ENCODE peak calls at places on chromosomes 13 and 19, in four cellular contexts. K is HEK293T, N is K562, F is HepG2. T is an unnamed sample.

GRCh38 chr13:110555601-110556223 is 5.8 kb downstream of the RAB20 start:
- DNase-seq in K (no peak), F (peak; percentile 84), N (no peak), T (no peak)

GRCh38 chr19:4042731-4043082 is 24.0 kb downstream of the ZBTB7A start:
- DNase-seq in F (no peak), N (no peak), K (no peak), T (no peak)

GRCh38 chr13:50365683-50366391 is 350.6 kb downstream of the KCNRG start:
- DNase-seq in F (peak; percentile 61), K (no peak), N (no peak), T (no peak)

GRCh38 chr13:30216111-30216510 is 91.2 kb downstream of the KATNAL1 start:
- DNase-seq in K (peak; percentile 40), N (no peak), F (peak; percentile 5), T (peak; percentile 16)

GRCh38 chr13:27878274-27878673 is 41.5 kb upstream of the PDX1 start:
- DNase-seq in K (no peak), F (no peak), N (no peak), T (no peak)

GRCh38 chr19:18514800-18515682 is 6.8 kb downstream of the ELL start:
- DNase-seq in K (no peak), N (no peak), F (peak; percentile 99), T (no peak)

GRCh38 chr19:658916-659839 is 3.8 kb downstream of the RNF126 start:
- DNase-seq in F (no peak), K (no peak), N (no peak), T (no peak)

GRCh38 chr13:46527237-46527636 is 25.7 kb upstream of the LRCH1 start:
- DNase-seq in K (no peak), N (no peak), F (no peak), T (no peak)

GRCh38 chr13:56424246-56424645 is 716.5 kb upstream of the PRR20A start:
- DNase-seq in F (no peak), N (no peak), K (no peak), T (no peak)

GRCh38 chr19:10118960-10119359 is 739 bp downstream of the EIF3G start:
- DNase-seq in N (no peak), K (no peak), F (no peak), T (no peak)

GRCh38 chr13:38628554-38628953 is 58.3 kb upstream of the FREM2 start:
- DNase-seq in K (no peak), N (no peak), F (no peak), T (no peak)

GRCh38 chr13:51419015-51419636 is 33.7 kb downstream of the INTS6 start:
- DNase-seq in N (no peak), F (no peak), K (no peak), T (no peak)

GRCh38 chr19:28424041-28424440 is 788.9 kb downstream of the UQCRFS1 start:
- DNase-seq in N (no peak), K (no peak), F (no peak), T (peak; percentile 58)

GRCh38 chr19:39557791-39558622 is 18.0 kb upstream of the EID2 start:
- DNase-seq in F (peak; percentile 58), K (peak; percentile 29), N (no peak), T (no peak)

GRCh38 chr13:75788494-75788991 is 152.4 kb downstream of the LMO7 start:
- DNase-seq in N (no peak), K (no peak), F (no peak), T (no peak)

GRCh38 chr13:75785130-75785529 is 149.0 kb downstream of the LMO7 start:
- DNase-seq in F (no peak), K (no peak), N (no peak), T (no peak)

GRCh38 chr13:75789451-75790197 is 153.5 kb downstream of the LMO7 start:
- DNase-seq in N (no peak), K (no peak), F (no peak), T (no peak)

GRCh38 chr13:75790198-75790970 is 154.3 kb downstream of the LMO7 start:
- DNase-seq in F (no peak), N (no peak), K (no peak), T (no peak)

DNA sequence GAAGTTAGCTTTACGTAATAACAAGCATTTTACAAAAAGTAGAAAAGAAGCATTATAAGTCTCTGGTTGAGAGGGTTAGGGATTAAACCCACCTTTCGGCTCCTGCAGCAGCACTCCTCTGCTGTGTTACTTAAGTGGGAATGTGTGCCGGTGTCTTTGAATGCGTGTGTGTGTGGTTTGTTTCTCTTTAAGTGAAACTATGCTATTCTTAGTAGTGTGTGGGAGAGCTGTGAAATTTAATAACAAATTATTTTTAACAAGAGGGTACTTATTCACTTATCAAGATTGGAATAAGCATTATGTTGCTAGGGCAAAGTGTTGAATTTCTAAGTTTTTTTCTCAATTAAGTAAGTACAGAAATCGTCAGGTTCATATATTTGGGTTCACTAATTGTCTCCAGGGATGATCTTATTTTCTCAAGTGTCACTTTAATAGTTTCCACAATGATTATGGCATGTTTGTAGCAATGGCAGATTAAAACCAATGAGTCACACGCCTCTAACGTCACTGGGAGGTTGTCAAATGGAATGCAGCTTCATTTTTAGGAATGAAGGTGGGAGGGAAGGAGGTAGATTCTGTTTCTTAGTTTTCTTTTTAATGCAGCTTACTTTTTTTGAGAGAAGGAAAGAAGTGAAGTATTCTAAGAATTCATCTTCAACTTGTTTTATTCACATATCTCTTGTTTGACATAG is 151.3 kb downstream of the LMO7 start:
- DNase-seq in F (no peak), N (no peak), K (no peak), T (no peak)
- TF ChIP-seq ELF4 in F (no peak), N (no peak), K (no peak), T (no peak)

GRCh38 chr19:53389591-53390377 is 5.2 kb upstream of the ZNF765 start:
- DNase-seq in K (no peak), F (no peak), N (peak; percentile 44), T (peak; percentile 96)

GRCh38 chr19:53388904-53389303 is 6.0 kb upstream of the ZNF765 start:
- DNase-seq in F (no peak), K (no peak), N (no peak), T (no peak)

GRCh38 chr19:53394974-53395839 is at the start of gene ZNF765:
- DNase-seq in F (peak; percentile 79), N (peak; percentile 93), K (peak; percentile 88), T (peak; percentile 96)

DNA sequence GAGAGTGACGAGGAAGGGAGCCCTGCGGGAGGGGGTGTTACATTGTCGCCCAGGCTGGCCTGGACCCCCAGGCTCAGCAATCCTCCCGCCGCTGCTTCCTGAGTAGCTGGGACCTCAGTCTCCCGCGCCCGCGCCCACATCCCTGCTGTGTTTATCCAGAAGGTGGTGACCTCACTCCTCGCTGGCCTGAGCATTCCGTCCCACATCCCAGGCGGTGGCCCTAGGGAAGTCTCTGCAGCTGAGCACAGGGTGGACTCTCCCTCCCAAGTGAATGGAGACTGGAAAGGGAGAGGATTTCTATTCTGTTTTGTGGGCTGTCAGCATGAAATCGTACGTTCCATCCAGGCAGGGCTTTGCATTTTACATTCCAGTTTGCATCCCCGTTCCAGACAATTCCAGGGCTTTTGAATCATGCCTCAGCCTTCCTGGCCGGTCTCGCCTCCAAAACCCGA is 401 bp upstream of the ZNF765 start:
- DNase-seq in K (peak; percentile 5), N (no peak), F (peak; percentile 48), T (peak; percentile 66)
- TF ChIP-seq ELF4 in K (no peak), N (no peak), F (no peak), T (no peak)

DNA sequence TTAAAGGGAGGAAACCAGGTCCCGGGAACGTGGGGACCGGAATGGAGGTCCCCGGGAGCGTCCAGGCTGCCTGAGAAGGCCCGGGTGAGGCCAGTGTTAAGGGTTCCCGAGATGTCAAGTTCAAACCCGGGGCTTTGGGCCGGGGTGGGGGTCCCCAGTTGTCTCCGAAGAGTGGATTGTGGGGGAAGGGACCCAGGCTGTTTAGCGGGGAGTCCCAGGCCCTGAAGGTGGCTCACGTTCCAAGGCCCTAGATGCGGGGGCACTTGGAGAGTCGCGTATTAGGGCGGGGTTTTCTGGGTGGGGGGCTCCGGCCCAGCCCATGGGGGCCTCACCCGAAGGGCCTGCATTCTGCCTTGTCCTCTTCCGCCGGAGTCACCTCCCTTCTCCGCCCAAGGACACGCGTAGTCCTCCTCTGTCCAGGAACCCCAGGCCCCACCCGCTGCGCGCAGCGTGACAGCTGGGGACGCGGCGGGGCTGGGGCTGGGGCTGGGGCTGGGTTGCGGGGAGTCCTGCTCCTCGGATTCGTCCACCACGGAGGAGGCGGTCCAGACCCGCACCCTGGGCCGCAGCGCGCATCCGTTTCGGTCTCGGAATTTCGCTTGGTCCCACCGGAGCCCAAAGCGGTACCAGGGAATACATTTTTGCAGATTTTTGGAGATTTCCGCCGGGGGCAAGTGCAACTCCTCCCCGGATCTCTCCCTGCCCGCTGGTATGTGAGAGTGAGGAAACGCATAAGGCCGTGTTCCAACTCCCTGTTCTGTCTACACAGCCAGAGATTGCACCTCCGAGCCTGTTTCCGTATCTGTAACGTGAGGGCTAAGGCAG is at the start of gene COX7A1:
- DNase-seq in N (no peak), F (no peak), K (no peak), T (no peak)
- TF ChIP-seq ELF4 in N (no peak), F (no peak), K (no peak), T (no peak)

GRCh38 chr19:13238891-13239534 is 88.8 kb downstream of the IER2 start:
- DNase-seq in K (no peak), N (no peak), F (no peak), T (no peak)

GRCh38 chr19:13240312-13241022 is 90.3 kb downstream of the IER2 start:
- DNase-seq in N (no peak), F (no peak), K (no peak), T (no peak)

GRCh38 chr19:13229246-13229645 is 79.0 kb downstream of the IER2 start:
- DNase-seq in K (no peak), N (no peak), F (no peak), T (no peak)

GRCh38 chr19:13231663-13232062 is 81.5 kb downstream of the IER2 start:
- DNase-seq in N (no peak), F (no peak), K (no peak), T (no peak)

GRCh38 chr19:13234518-13234917 is 84.3 kb downstream of the IER2 start:
- DNase-seq in K (peak; percentile 83), F (peak; percentile 42), N (peak; percentile 92), T (peak; percentile 76)
- TF ChIP-seq ELF4 in K (no peak), F (no peak), N (no peak), T (no peak)

GRCh38 chr13:20127563-20128458 is 33.0 kb downstream of the GJA3 start:
- DNase-seq in F (peak; percentile 53), K (peak; percentile 46), N (no peak), T (peak; percentile 64)
- TF ChIP-seq ELF4 in F (no peak), K (no peak), N (no peak), T (no peak)

GRCh38 chr19:14061751-14062557 is at the start of gene PALM3:
- DNase-seq in F (no peak), K (no peak), N (peak; percentile 5), T (no peak)

GRCh38 chr19:14062558-14062855 is 631 bp upstream of the PALM3 start:
- DNase-seq in N (no peak), K (no peak), F (no peak), T (no peak)

GRCh38 chr19:14063100-14063499 is 1.2 kb upstream of the PALM3 start:
- DNase-seq in F (no peak), N (no peak), K (no peak), T (no peak)

GRCh38 chr19:14059652-14060155 is 2.2 kb downstream of the PALM3 start:
- DNase-seq in F (peak; percentile 87), K (no peak), N (peak; percentile 61), T (no peak)

GRCh38 chr19:14061081-14061749 is 661 bp downstream of the PALM3 start:
- DNase-seq in F (peak; percentile 57), N (peak; percentile 60), K (no peak), T (no peak)
- TF ChIP-seq ELF4 in F (no peak), N (no peak), K (no peak), T (no peak)

GRCh38 chr19:35790981-35791813 is 15.8 kb downstream of the ARHGAP33 start:
- DNase-seq in N (no peak), F (peak; percentile 40), K (no peak), T (no peak)
- TF ChIP-seq ELF4 in N (no peak), F (no peak), K (no peak), T (no peak)